ENCODE peak calls at places on chromosomes 13 and 19, in eight cellular contexts. I, U, F, R, W, H, S and C are unnamed samples.

GRCh38 chr19:5178051-5178450 is 162.6 kb downstream of the PTPRS start:
- DNase-seq in U (no peak), W (no peak), S (no peak), H (no peak), R (no peak), I (no peak), F (no peak), C (no peak)

GRCh38 chr19:38070573-38070972 is 153.4 kb downstream of the DPF1 start:
- DNase-seq in F (no peak), H (no peak), R (no peak), I (peak), S (no peak), U (no peak), W (no peak), C (no peak)

GRCh38 chr13:39297664-39298171 is 259.5 kb downstream of the NHLRC3 start:
- DNase-seq in R (no peak), U (no peak), S (no peak), H (no peak), I (no peak), F (no peak), W (no peak), C (no peak)

GRCh38 chr19:7450243-7451223 is 38.3 kb downstream of the PEX11G start:
- DNase-seq in H (no peak), U (no peak), I (peak), R (no peak), S (no peak), F (no peak), W (no peak), C (no peak)

GRCh38 chr13:63288576-63288975 is 1872.9 kb upstream of the PCDH20 start:
- DNase-seq in U (no peak), I (peak), S (no peak), H (no peak), R (no peak), F (no peak), W (no peak), C (no peak)

GRCh38 chr13:91133941-91134772 is 213.3 kb upstream of the MIR17HG start:
- DNase-seq in W (peak), U (peak), I (peak), R (peak), H (no peak), F (no peak), S (peak), C (peak)

GRCh38 chr13:31328549-31329229 is 128.9 kb downstream of the B3GLCT start:
- DNase-seq in R (no peak), U (no peak), I (no peak), W (no peak), F (no peak), H (no peak), S (no peak), C (peak)

GRCh38 chr13:32016631-32017030 is 14.9 kb upstream of the FRY start:
- DNase-seq in U (no peak), F (no peak), R (no peak), S (no peak), I (no peak), H (no peak), W (no peak), C (no peak)

GRCh38 chr13:103081435-103081834 is 15.2 kb upstream of the SLC10A2 start:
- DNase-seq in U (no peak), H (no peak), I (no peak), R (no peak), W (no peak), S (no peak), F (no peak), C (no peak)

GRCh38 chr19:28934626-28935025 is 278.3 kb downstream of the UQCRFS1 start:
- DNase-seq in S (no peak), R (no peak), U (no peak), F (no peak), H (no peak), I (peak), W (no peak), C (no peak)

GRCh38 chr13:113860579-113861432 is 3.1 kb downstream of the GAS6 start:
- DNase-seq in W (peak), F (no peak), S (no peak), H (no peak), I (no peak), R (no peak), U (no peak), C (no peak)

GRCh38 chr19:4343056-4343844 is at the start of gene MPND:
- DNase-seq in R (peak), S (peak), I (peak), H (peak), U (peak), F (peak), W (peak), C (peak)

GRCh38 chr13:26061947-26062346 is 10.1 kb upstream of the SHISA2 start:
- DNase-seq in U (no peak), R (no peak), I (peak), S (no peak), H (no peak), F (no peak), W (no peak), C (no peak)

GRCh38 chr13:109700176-109700575 is 86.2 kb downstream of the IRS2 start:
- DNase-seq in U (no peak), I (peak), H (no peak), S (no peak), R (no peak), F (no peak), W (peak), C (no peak)

GRCh38 chr13:28958018-28958417 is 137.9 kb downstream of the MTUS2 start:
- DNase-seq in S (no peak), I (no peak), R (no peak), H (no peak), F (no peak), U (no peak), W (no peak), C (no peak)

GRCh38 chr19:33301011-33301899 is 1.1 kb downstream of the CEBPA start:
- DNase-seq in S (no peak), U (no peak), H (no peak), W (no peak), R (no peak), I (no peak), F (no peak), C (no peak)

GRCh38 chr19:55156202-55157063 is 1.1 kb downstream of the TNNI3 start:
- DNase-seq in I (peak), H (peak), R (peak), U (peak), W (peak), F (peak), S (peak), C (peak)

GRCh38 chr19:49390978-49391304 is 2.9 kb downstream of the KASH5 start:
- DNase-seq in S (no peak), F (no peak), U (peak), I (no peak), R (no peak), W (no peak), H (no peak), C (no peak)

GRCh38 chr19:7494416-7495098 is 5.7 kb upstream of the PEX11G start:
- DNase-seq in I (no peak), S (no peak), W (peak), R (peak), F (no peak), H (no peak), U (no peak), C (no peak)

GRCh38 chr13:96109125-96109524 is 19.2 kb downstream of the HS6ST3 start:
- DNase-seq in F (no peak), W (no peak), S (no peak), I (no peak), U (no peak), H (no peak), R (no peak), C (no peak)

GRCh38 chr19:44401108-44401786 is at the start of gene ZNF285:
- DNase-seq in R (peak), W (peak), I (peak), U (peak), H (peak), S (no peak), F (peak), C (peak)

GRCh38 chr13:44140146-44140545 is 233.5 kb upstream of the SERP2 start:
- DNase-seq in W (peak), F (no peak), R (no peak), H (no peak), S (peak), U (no peak), I (no peak), C (no peak)

GRCh38 chr19:15609261-15609660 is 5.8 kb upstream of the CYP4F8 start:
- DNase-seq in I (no peak), W (no peak), H (no peak), S (no peak), U (no peak), R (no peak), F (no peak), C (no peak)

GRCh38 chr19:737591-738093 is 13.3 kb upstream of the MISP start:
- DNase-seq in I (peak), R (peak), W (peak), U (peak), S (no peak), H (peak), F (peak), C (peak)

GRCh38 chr19:43776285-43776684 is 4.5 kb downstream of the KCNN4 start:
- DNase-seq in S (no peak), H (peak), W (no peak), R (no peak), F (no peak), I (no peak), U (no peak), C (no peak)

GRCh38 chr13:76886292-76887061 is at the start of gene KCTD12:
- DNase-seq in H (peak), R (peak), U (peak), I (peak), W (peak), F (peak), S (no peak), C (peak)

GRCh38 chr19:15107056-15108010 is at the start of gene SYDE1:
- DNase-seq in S (no peak), U (no peak), R (peak), I (peak), F (no peak), W (no peak), H (no peak), C (peak)

GRCh38 chr13:26541041-26541440 is 16.4 kb upstream of the WASF3 start:
- DNase-seq in U (no peak), F (no peak), W (no peak), H (no peak), S (no peak), R (no peak), I (no peak), C (no peak)

GRCh38 chr13:35729926-35730627 is 253.6 kb upstream of the MAB21L1 start:
- DNase-seq in U (no peak), R (no peak), S (no peak), F (no peak), W (no peak), H (no peak), I (no peak), C (no peak)

GRCh38 chr13:106701810-106702341 is 133.9 kb upstream of the ARGLU1 start:
- DNase-seq in F (no peak), R (no peak), W (no peak), U (no peak), I (no peak), H (no peak), S (no peak), C (no peak)

GRCh38 chr13:98105929-98106336 is 37.0 kb upstream of the FARP1 start:
- DNase-seq in H (no peak), U (no peak), W (no peak), F (no peak), R (no peak), S (no peak), I (peak), C (no peak)

GRCh38 chr19:33840783-33841182 is 44.1 kb downstream of the KCTD15 start:
- DNase-seq in W (no peak), S (no peak), U (no peak), R (no peak), I (no peak), F (no peak), H (no peak), C (no peak)

GRCh38 chr13:30932481-30933333 is at the start of gene TEX26:
- DNase-seq in R (peak), F (no peak), H (no peak), W (no peak), I (no peak), S (no peak), U (no peak), C (no peak)

GRCh38 chr19:47778954-47779351 is 450 bp downstream of the SELENOW start:
- DNase-seq in I (peak), W (peak), S (no peak), F (no peak), R (no peak), U (no peak), H (no peak), C (no peak)

GRCh38 chr19:18521692-18522123 is at the start of gene ELL:
- DNase-seq in W (no peak), F (no peak), I (no peak), U (peak), H (no peak), R (no peak), S (no peak), C (no peak)

GRCh38 chr19:2336528-2337328 is 8.2 kb downstream of the SPPL2B start:
- DNase-seq in S (no peak), U (no peak), R (no peak), H (no peak), I (no peak), F (no peak), W (no peak), C (no peak)